ENCODE peak calls at places on chromosomes 1 and 21, in seven cellular contexts. Z, L, B, Y, G, I and A are unnamed samples.

GRCh38 chr1:25973610-25974355 is 24.1 kb downstream of the PAFAH2 start:
- DNase-seq in I (no peak), B (no peak), G (no peak), Y (no peak), L (no peak), Z (no peak), A (no peak)

GRCh38 chr1:110207831-110208230 is 2.3 kb upstream of the KCNC4 start:
- DNase-seq in Z (peak), G (peak), I (peak), B (peak), L (peak), Y (peak), A (peak)

GRCh38 chr21:15706686-15707085 is 23.1 kb upstream of the USP25 start:
- DNase-seq in G (peak), I (no peak), L (no peak), Z (no peak), Y (no peak), B (peak), A (no peak)

GRCh38 chr1:90043573-90043972 is 48.7 kb downstream of the ZNF326 start:
- DNase-seq in Y (no peak), G (no peak), Z (no peak), B (no peak), L (no peak), I (no peak), A (no peak)

GRCh38 chr1:171881466-171881865 is 40.2 kb downstream of the DNM3 start:
- DNase-seq in B (no peak), I (no peak), G (no peak), L (no peak), Z (no peak), Y (no peak), A (no peak)

GRCh38 chr1:156070523-156070922 is 9.6 kb downstream of the RAB25 start:
- DNase-seq in I (no peak), L (no peak), Y (no peak), G (no peak), Z (no peak), B (no peak), A (no peak)

GRCh38 chr1:246398126-246398813 is 108.8 kb downstream of the SMYD3 start:
- DNase-seq in L (no peak), B (no peak), I (no peak), Z (no peak), Y (no peak), G (no peak), A (no peak)

GRCh38 chr1:242468749-242469148 is 55.7 kb downstream of the PLD5 start:
- DNase-seq in I (no peak), Y (no peak), Z (no peak), L (no peak), B (no peak), G (peak), A (no peak)

GRCh38 chr1:57321776-57322175 is 102.1 kb downstream of the DAB1 start:
- DNase-seq in I (no peak), B (no peak), G (no peak), Y (no peak), L (no peak), Z (no peak), A (no peak)

GRCh38 chr1:222334026-222334680 is 213.8 kb downstream of the HHIPL2 start:
- DNase-seq in G (peak), B (peak), I (peak), L (no peak), Z (no peak), Y (no peak), A (no peak)

GRCh38 chr1:29793101-29793546 is 556.8 kb downstream of the PTPRU start:
- DNase-seq in Y (no peak), I (peak), G (peak), B (peak), Z (peak), L (peak), A (peak)

GRCh38 chr1:199218065-199218464 is 579.2 kb downstream of the PTPRC start:
- DNase-seq in I (no peak), B (no peak), Z (peak), L (no peak), Y (no peak), G (no peak), A (peak)

GRCh38 chr1:231628207-231628876 is 1.8 kb downstream of the DISC1 start:
- DNase-seq in I (peak), L (no peak), Z (no peak), Y (no peak), G (peak), B (no peak), A (no peak)

GRCh38 chr1:108609483-108610066 is 49.7 kb downstream of the EEIG2 start:
- DNase-seq in Y (no peak), Z (no peak), I (no peak), G (no peak), B (no peak), L (no peak), A (no peak)

GRCh38 chr21:27571706-27572105 is 604.8 kb upstream of the ADAMTS5 start:
- DNase-seq in I (no peak), L (no peak), Z (no peak), Y (no peak), G (peak), B (no peak), A (no peak)

GRCh38 chr1:29324771-29325351 is 88.5 kb downstream of the PTPRU start:
- DNase-seq in G (peak), Z (peak), B (no peak), L (no peak), I (no peak), Y (no peak), A (peak)

GRCh38 chr1:211520641-211521040 is 28.7 kb upstream of the RD3 start:
- DNase-seq in Y (no peak), Z (peak), G (peak), I (no peak), L (no peak), B (no peak), A (peak)

GRCh38 chr1:110007045-110007444 is 22.5 kb downstream of the AHCYL1 start:
- DNase-seq in B (no peak), Y (no peak), Z (peak), I (no peak), G (no peak), L (no peak), A (no peak)

GRCh38 chr1:226436855-226437491 is 29.1 kb upstream of the PARP1 start:
- DNase-seq in Z (no peak), B (no peak), G (no peak), Y (peak), L (no peak), I (no peak), A (no peak)